ENCODE peak calls at places on chromosomes 12 and 14, in eight cellular contexts. N, S, Q, H, L, X, T and R are unnamed samples.

GRCh38 chr12:38124247-38125012 is 192.1 kb upstream of the ALG10B start:
- DNase-seq in H (no peak), S (peak), X (no peak), Q (no peak), L (no peak), N (no peak), T (no peak), R (no peak)

GRCh38 chr14:97524579-97525319 is 727.6 kb downstream of the VRK1 start:
- DNase-seq in H (no peak), N (no peak), L (no peak), T (no peak), S (no peak), X (no peak), Q (no peak), R (no peak)

GRCh38 chr12:124520258-124520657 is 47.2 kb downstream of the NCOR2 start:
- DNase-seq in X (peak), N (peak), S (no peak), H (no peak), T (no peak), Q (no peak), L (no peak), R (no peak)

GRCh38 chr12:82870825-82871377 is 184.2 kb downstream of the TMTC2 start:
- DNase-seq in X (no peak), S (no peak), L (peak), Q (no peak), T (no peak), H (no peak), N (no peak), R (no peak)

GRCh38 chr12:124005736-124006581 is 32.9 kb downstream of the ZNF664 start:
- DNase-seq in X (no peak), Q (no peak), T (no peak), L (peak), N (peak), H (no peak), S (no peak), R (no peak)

GRCh38 chr12:119512772-119513497 is 80.6 kb upstream of the TMEM233 start:
- DNase-seq in S (no peak), N (no peak), H (peak), Q (peak), T (no peak), L (no peak), X (peak), R (no peak)

GRCh38 chr12:107891967-107892366 is 117.5 kb downstream of the ASCL4 start:
- DNase-seq in Q (peak), L (no peak), N (no peak), H (no peak), S (no peak), X (no peak), T (no peak), R (no peak)

GRCh38 chr12:103455020-103455763 is 40.6 kb downstream of the C12orf42 start:
- DNase-seq in Q (no peak), T (no peak), S (no peak), X (no peak), N (no peak), L (peak), H (no peak), R (no peak)

GRCh38 chr14:54676822-54677708 is 110.1 kb downstream of the SAMD4A start:
- DNase-seq in L (no peak), N (peak), Q (no peak), X (peak), T (no peak), H (no peak), S (no peak), R (no peak)

GRCh38 chr14:42806909-42807315 is 1200.2 kb downstream of the LRFN5 start:
- DNase-seq in H (no peak), Q (no peak), N (no peak), T (no peak), X (peak), L (no peak), S (no peak), R (no peak)

GRCh38 chr14:68397371-68397779 is 395.5 kb downstream of the ZFP36L1 start:
- DNase-seq in X (no peak), H (no peak), S (peak), T (no peak), Q (no peak), L (no peak), N (peak), R (no peak)

GRCh38 chr12:2523317-2523716 is 271.5 kb upstream of the FKBP4 start:
- DNase-seq in L (no peak), H (no peak), X (no peak), Q (no peak), T (no peak), N (no peak), S (no peak), R (no peak)

GRCh38 chr12:105234197-105234596 is 1.8 kb downstream of the APPL2 start:
- DNase-seq in H (no peak), X (no peak), N (no peak), T (no peak), L (no peak), Q (no peak), S (no peak), R (no peak)

GRCh38 chr12:11832100-11832499 is 182.6 kb downstream of the ETV6 start:
- DNase-seq in X (no peak), L (no peak), N (peak), H (no peak), Q (no peak), T (no peak), S (no peak), R (no peak)

GRCh38 chr14:78071016-78071549 is 99.1 kb upstream of the NRXN3 start:
- DNase-seq in Q (no peak), T (no peak), N (no peak), X (no peak), L (no peak), H (no peak), S (no peak), R (no peak)

GRCh38 chr12:27870939-27871338 is 90.9 kb upstream of the MANSC4 start:
- DNase-seq in T (no peak), L (no peak), H (no peak), X (peak), S (no peak), Q (no peak), N (no peak), R (no peak)

GRCh38 chr12:11706509-11707331 is 57.2 kb downstream of the ETV6 start:
- DNase-seq in H (no peak), T (no peak), Q (no peak), X (no peak), S (peak), L (no peak), N (no peak), R (no peak)

GRCh38 chr14:52730708-52731111 is 744 bp downstream of the STYX start:
- DNase-seq in N (peak), H (no peak), S (no peak), T (no peak), L (no peak), X (peak), Q (no peak), R (no peak)

GRCh38 chr12:116306536-116306935 is 29.0 kb upstream of the MED13L start:
- DNase-seq in X (no peak), Q (no peak), L (no peak), N (no peak), T (no peak), H (no peak), S (no peak), R (no peak)

GRCh38 chr14:53847057-53847456 is 109.6 kb downstream of the BMP4 start:
- DNase-seq in T (no peak), S (no peak), H (no peak), Q (no peak), X (no peak), N (no peak), L (no peak), R (no peak)

GRCh38 chr14:93103392-93104080 is 12.2 kb downstream of the ITPK1 start:
- DNase-seq in Q (no peak), H (no peak), T (peak), X (peak), S (no peak), L (peak), N (peak), R (no peak)

GRCh38 chr14:93107383-93107782 is 8.3 kb downstream of the ITPK1 start:
- DNase-seq in S (no peak), H (no peak), L (no peak), Q (no peak), N (no peak), T (no peak), X (no peak), R (no peak)

GRCh38 chr14:93104961-93105360 is 10.8 kb downstream of the ITPK1 start:
- DNase-seq in Q (no peak), X (no peak), N (no peak), T (no peak), L (no peak), S (no peak), H (no peak), R (no peak)

GRCh38 chr14:93106541-93107156 is 9.1 kb downstream of the ITPK1 start:
- DNase-seq in T (no peak), Q (no peak), L (no peak), S (no peak), H (no peak), N (no peak), X (no peak), R (no peak)

DNA sequence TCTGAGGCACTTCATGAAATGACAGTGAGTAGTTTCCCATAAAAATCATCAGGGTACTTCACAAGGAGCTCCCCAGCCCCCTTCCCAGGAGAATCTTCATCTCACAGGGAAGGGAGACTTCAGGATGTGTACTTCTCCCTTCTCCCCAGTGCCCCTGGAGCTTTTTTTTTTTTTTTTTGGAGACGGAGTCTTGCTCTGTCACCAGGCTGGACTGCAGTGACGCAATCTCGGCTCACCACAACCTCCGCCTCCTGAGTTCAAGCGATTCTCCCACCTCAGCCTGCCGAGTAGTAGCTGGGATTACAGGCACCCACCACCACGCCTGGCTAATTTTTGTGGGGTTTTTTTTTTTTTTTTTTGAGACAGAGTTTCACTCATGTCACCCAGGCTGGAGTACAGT is 10.4 kb downstream of the ITPK1 start:
- DNase-seq in T (no peak), L (no peak), N (peak), S (no peak), H (no peak), Q (no peak), X (peak), R (no peak)
- TF ChIP-seq CTCF in T (no peak), L (no peak), N (no peak), S (no peak), H (no peak), Q (no peak), X (no peak), R (no peak)

DNA sequence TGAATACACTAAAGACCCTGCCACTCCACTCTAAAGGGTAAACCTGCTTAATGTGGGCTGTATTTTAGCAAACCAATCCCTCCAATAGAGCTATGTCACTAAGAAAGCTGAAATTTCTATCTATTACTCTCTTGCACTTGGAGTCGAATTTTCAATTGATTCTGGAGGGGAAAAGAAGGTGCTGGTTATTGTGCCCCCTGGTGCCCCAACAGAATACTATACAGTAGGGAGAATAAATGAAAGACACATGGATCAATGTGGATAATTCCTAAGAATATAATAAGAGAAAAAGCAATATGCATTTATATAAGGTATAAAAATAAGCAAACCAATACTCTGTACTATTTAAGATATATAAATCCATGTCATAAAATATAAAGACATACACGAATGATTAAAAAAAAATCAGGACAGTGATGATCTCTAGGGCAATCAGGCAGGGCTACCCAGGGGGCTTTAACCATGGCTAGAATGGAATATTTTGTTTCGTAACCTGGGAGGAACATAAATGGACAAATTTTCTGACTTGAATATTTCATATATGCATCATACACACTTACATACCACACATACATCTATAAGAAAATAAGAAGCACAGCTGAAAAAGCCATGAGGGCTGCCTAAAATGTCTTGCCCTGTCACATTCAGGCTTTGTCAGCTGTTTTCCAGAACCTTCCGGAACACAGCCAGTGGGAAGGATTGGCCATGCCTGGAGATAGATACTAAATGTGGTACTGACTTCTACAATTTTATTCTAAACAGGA is 54.4 kb downstream of the EFCAB11 start:
- DNase-seq in T (no peak), X (peak), S (no peak), Q (peak), N (no peak), H (no peak), L (peak), R (no peak)
- TF ChIP-seq CTCF in T (peak), X (peak), S (peak), Q (peak), N (peak), H (peak), L (peak), R (peak)

GRCh38 chr12:72564120-72564519 is 291.9 kb downstream of the TRHDE start:
- DNase-seq in L (no peak), N (no peak), T (no peak), X (no peak), Q (no peak), H (no peak), S (no peak), R (no peak)

DNA sequence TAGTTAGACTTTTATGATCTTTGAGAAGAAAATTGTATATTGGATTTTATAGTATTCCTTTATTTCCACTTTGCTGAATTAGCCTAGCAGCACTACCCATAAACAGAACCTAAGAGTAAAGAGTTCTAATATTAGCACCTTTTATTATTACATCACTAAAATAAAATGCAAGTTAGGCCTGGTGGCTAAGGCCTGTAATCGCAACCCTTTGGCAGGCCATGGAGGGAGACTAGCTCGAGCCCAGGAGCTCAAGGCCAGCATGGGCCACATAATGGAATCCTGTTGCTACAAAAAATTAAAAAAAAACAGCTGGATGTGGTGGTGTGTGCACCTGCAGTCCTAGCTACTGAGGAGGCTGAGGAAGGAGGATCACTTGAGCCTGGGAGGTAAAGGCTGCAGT is 288.2 kb downstream of the TRHDE start:
- DNase-seq in T (no peak), Q (no peak), H (no peak), S (no peak), L (no peak), N (no peak), X (no peak), R (no peak)
- TF ChIP-seq CTCF in T (no peak), Q (no peak), H (no peak), S (no peak), L (no peak), N (no peak), X (no peak), R (no peak)

DNA sequence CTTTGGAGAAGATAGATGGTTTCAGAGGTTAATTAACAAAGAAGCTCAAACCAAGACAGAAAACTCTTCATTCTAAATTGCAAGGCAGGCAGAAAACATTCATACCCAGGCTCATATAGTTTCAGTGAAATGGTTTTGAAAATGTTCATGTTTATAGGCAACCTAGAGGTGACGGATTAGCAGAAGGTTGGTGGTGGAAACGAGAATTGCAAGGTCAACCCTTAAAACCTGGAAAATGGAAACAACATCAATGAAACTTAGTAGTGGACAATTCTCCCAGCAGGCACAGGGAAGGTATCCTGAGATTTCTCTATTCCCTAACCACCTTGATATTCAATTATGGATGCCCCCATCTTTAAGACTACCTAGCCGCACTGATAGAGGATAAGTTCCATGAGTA is 965 bp downstream of the CD163 start:
- DNase-seq in Q (no peak), L (no peak), T (no peak), S (no peak), X (no peak), H (no peak), N (no peak), R (no peak)
- TF ChIP-seq CTCF in Q (no peak), L (no peak), T (no peak), S (no peak), X (no peak), H (no peak), N (no peak), R (no peak)

GRCh38 chr12:96623155-96623554 is 133.8 kb downstream of the CFAP54 start:
- DNase-seq in Q (no peak), S (no peak), N (no peak), X (no peak), H (no peak), L (no peak), T (no peak), R (no peak)

DNA sequence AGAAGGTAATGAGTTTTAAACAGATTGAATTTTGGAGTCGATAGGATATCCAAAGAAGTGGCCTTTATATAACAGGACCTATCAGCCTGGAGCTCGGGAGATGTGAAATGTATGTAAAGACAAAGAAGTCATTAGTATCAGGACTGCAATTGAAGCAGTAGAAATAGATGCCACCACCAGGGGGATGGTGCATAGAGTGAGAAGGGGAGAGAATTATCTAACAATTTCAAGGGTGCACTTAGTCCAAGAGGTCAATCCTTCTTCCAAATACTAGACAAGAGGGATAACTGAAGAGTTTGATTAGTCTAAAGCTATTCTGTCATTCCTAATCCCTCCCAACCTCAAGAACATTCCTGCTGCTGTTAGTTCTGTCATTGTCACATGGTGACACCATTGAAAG is 127.8 kb downstream of the CFAP54 start:
- DNase-seq in T (no peak), N (no peak), Q (no peak), H (no peak), L (no peak), X (no peak), S (no peak), R (no peak)
- TF ChIP-seq CTCF in T (no peak), N (no peak), Q (no peak), H (peak), L (peak), X (no peak), S (peak), R (no peak)

DNA sequence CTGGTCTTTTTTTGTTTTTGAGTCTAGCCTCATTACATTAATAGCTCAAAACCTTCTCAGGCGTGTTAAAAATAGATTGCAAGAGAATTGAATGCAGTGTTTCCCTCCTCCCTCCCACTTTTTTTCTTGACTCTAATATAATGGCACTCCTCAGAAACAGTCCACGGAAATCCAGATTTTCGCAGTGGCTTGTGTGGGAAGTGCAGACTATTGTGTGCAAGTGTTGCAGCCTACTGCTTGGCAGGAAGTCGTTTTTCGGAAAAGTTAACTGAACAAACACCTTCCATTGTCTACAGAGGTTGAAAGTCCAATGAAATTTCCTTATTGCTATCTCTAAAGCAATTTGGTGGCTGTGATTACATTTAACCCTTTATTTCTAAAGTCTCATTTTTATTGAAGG is 147.9 kb upstream of the E2F7 start:
- DNase-seq in X (no peak), S (peak), H (no peak), Q (peak), T (no peak), N (peak), L (no peak), R (no peak)
- TF ChIP-seq CTCF in X (no peak), S (no peak), H (peak), Q (no peak), T (no peak), N (no peak), L (no peak), R (no peak)

GRCh38 chr12:131018808-131019397 is 65.2 kb downstream of the ADGRD1 start:
- DNase-seq in S (no peak), T (no peak), Q (no peak), X (no peak), L (no peak), N (no peak), H (no peak), R (no peak)
- TF ChIP-seq CTCF in S (no peak), T (no peak), Q (no peak), X (no peak), L (no peak), N (no peak), H (peak), R (no peak)

GRCh38 chr12:3882896-3883564 is 9.8 kb upstream of the PARP11 start:
- DNase-seq in S (no peak), Q (no peak), N (no peak), H (no peak), T (no peak), X (peak), L (peak), R (no peak)
- TF ChIP-seq CTCF in S (peak), Q (peak), N (no peak), H (peak), T (peak), X (peak), L (peak), R (no peak)